ENCODE peak calls at places on chromosomes 6 and 20, in eight cellular contexts. G, U, Q, Y, Z, I, O and E are unnamed samples.

GRCh38 chr6:81171991-81172740 is 580.3 kb downstream of the TENT5A start:
- DNase-seq in O (peak; percentile 88), I (peak; percentile 11), G (no peak), Z (no peak), Q (no peak), Y (no peak), U (no peak), E (no peak)

GRCh38 chr6:99282479-99283062 is 66.9 kb downstream of the FAXC start:
- DNase-seq in G (peak; percentile 32), U (no peak), O (peak; percentile 5), Y (no peak), Z (no peak), I (no peak), Q (no peak), E (no peak)

GRCh38 chr20:44217342-44218092 is 6.9 kb upstream of the OSER1 start:
- DNase-seq in Q (no peak), Z (no peak), I (no peak), O (peak; percentile 64), Y (peak; percentile 47), G (peak; percentile 49), U (peak; percentile 65), E (no peak)

GRCh38 chr6:157724960-157725741 is 97.9 kb upstream of the SNX9 start:
- DNase-seq in O (peak; percentile 69), Q (no peak), G (no peak), I (no peak), Z (no peak), U (no peak), Y (no peak), E (no peak)

GRCh38 chr20:34708621-34709043 is 4.5 kb downstream of the TP53INP2 start:
- DNase-seq in O (peak; percentile 25), Y (peak; percentile 47), U (peak; percentile 51), Z (no peak), I (no peak), Q (no peak), G (peak; percentile 37), E (peak; percentile 58)

GRCh38 chr20:42370086-42370485 is 751.9 kb upstream of the CHD6 start:
- DNase-seq in Y (no peak), I (no peak), Q (no peak), Z (no peak), U (no peak), G (no peak), O (no peak), E (no peak)

GRCh38 chr6:41462980-41463930 is 82.9 kb upstream of the FOXP4 start:
- DNase-seq in G (peak; percentile 76), O (peak; percentile 60), Q (peak; percentile 43), Y (no peak), Z (no peak), I (no peak), U (no peak), E (peak; percentile 18)

GRCh38 chr6:7697820-7698623 is 27.9 kb upstream of the BMP6 start:
- DNase-seq in Z (no peak), U (no peak), Y (no peak), O (peak; percentile 89), G (peak; percentile 95), I (peak; percentile 15), Q (peak; percentile 35), E (peak; percentile 92)

GRCh38 chr6:168055696-168056489 is 23.1 kb downstream of the FRMD1 start:
- DNase-seq in G (no peak), Y (no peak), O (no peak), U (no peak), I (no peak), Z (no peak), Q (no peak), E (no peak)